ENCODE peak calls at places on chromosomes 16 and 17, in six cellular contexts. Q is NCI-H524 treated with DMSO at 0.1 percent for 48 hours, W is NCI-H748 treated with DMSO at 0.1 percent for 48 hours, U is anterior cingulate cortex, R is ELF-1, H is progenitor cell of endocrine pancreas. J is an unnamed sample.

GRCh38 chr17:42920106-42920900 is 19.7 kb downstream of the G6PC1 start:
- DNase-seq in Q (no peak), W (peak), U (no peak), R (peak), H (no peak), J (no peak)

GRCh38 chr16:2512920-2513404 is 790 bp upstream of the ATP6V0C start:
- DNase-seq in Q (no peak), W (no peak), U (no peak), R (peak), H (no peak), J (no peak)

GRCh38 chr17:74478369-74479100 is 12.1 kb downstream of the CD300A start:
- DNase-seq in Q (no peak), W (no peak), U (no peak), R (no peak), H (no peak), J (no peak)

GRCh38 chr17:71959129-71959528 is 161.7 kb upstream of the SOX9 start:
- DNase-seq in Q (no peak), W (no peak), U (no peak), R (no peak), H (no peak), J (no peak)

GRCh38 chr16:48115299-48115698 is 40.5 kb downstream of the ABCC12 start:
- DNase-seq in Q (no peak), W (no peak), U (no peak), R (no peak), H (no peak), J (no peak)

GRCh38 chr16:19095699-19096098 is 18.1 kb upstream of the ITPRIPL2 start:
- DNase-seq in Q (no peak), W (no peak), U (no peak), R (peak), H (no peak), J (no peak)

GRCh38 chr16:87367556-87367955 is 16.0 kb downstream of the FBXO31 start:
- DNase-seq in Q (peak), W (no peak), U (no peak), R (no peak), H (no peak), J (no peak)

GRCh38 chr17:44177641-44178040 is 7.1 kb downstream of the ASB16 start:
- DNase-seq in Q (no peak), W (no peak), U (no peak), R (no peak), H (no peak), J (no peak)

GRCh38 chr17:77420804-77421634 is 280.2 kb downstream of the SEC14L1 start:
- DNase-seq in Q (peak), W (peak), U (no peak), R (peak), H (no peak), J (peak)

GRCh38 chr16:275041-275621 is 613 bp downstream of the RGS11 start:
- DNase-seq in Q (no peak), W (no peak), U (no peak), R (no peak), H (no peak), J (no peak)

GRCh38 chr17:21379080-21379711 is 3.0 kb downstream of the KCNJ12 start:
- DNase-seq in Q (no peak), W (no peak), U (no peak), R (no peak), H (no peak), J (peak)

GRCh38 chr17:42519546-42520444 is 16.2 kb upstream of the NAGLU start:
- DNase-seq in Q (no peak), W (no peak), U (peak), R (peak), H (no peak), J (peak)

GRCh38 chr17:56966277-56966676 is 5.4 kb upstream of the COIL start:
- DNase-seq in Q (peak), W (peak), U (no peak), R (no peak), H (no peak), J (no peak)

GRCh38 chr17:8359769-8360168 is 16.7 kb downstream of the KRABD2 start:
- DNase-seq in Q (peak), W (peak), U (no peak), R (peak), H (no peak), J (no peak)

GRCh38 chr16:85056211-85056748 is 28.7 kb downstream of the KIAA0513 start:
- DNase-seq in Q (no peak), W (no peak), U (no peak), R (peak), H (no peak), J (no peak)

GRCh38 chr16:15874745-15875314 is 13.6 kb downstream of the CEP20 start:
- DNase-seq in Q (no peak), W (no peak), U (no peak), R (peak), H (no peak), J (peak)

GRCh38 chr16:72884037-72884436 is 163.9 kb downstream of the ZFHX3 start:
- DNase-seq in Q (no peak), W (no peak), U (no peak), R (no peak), H (no peak), J (no peak)

GRCh38 chr17:5391678-5392077 is 27.8 kb downstream of the NUP88 start:
- DNase-seq in Q (no peak), W (no peak), U (no peak), R (no peak), H (no peak), J (no peak)

GRCh38 chr17:37762669-37763068 is 17.8 kb upstream of the HNF1B start:
- DNase-seq in Q (no peak), W (no peak), U (no peak), R (no peak), H (no peak), J (no peak)

GRCh38 chr17:5413682-5414081 is 5.8 kb downstream of the NUP88 start:
- DNase-seq in Q (no peak), W (no peak), U (no peak), R (no peak), H (no peak), J (no peak)

GRCh38 chr17:57379237-57380054 is 123.1 kb downstream of the MSI2 start:
- DNase-seq in Q (no peak), W (no peak), U (no peak), R (peak), H (no peak), J (no peak)

GRCh38 chr17:16037636-16038035 is 38.0 kb downstream of the TTC19 start:
- DNase-seq in Q (no peak), W (no peak), U (no peak), R (no peak), H (no peak), J (no peak)

GRCh38 chr17:6643460-6644125 is 2.7 kb downstream of the TXNDC17 start:
- DNase-seq in Q (no peak), W (no peak), U (no peak), R (no peak), H (no peak), J (no peak)

GRCh38 chr17:61209524-61209923 is 190.1 kb upstream of the TBX2 start:
- DNase-seq in Q (no peak), W (no peak), U (no peak), R (no peak), H (no peak), J (no peak)

GRCh38 chr17:82378741-82379021 is 7.1 kb downstream of the UTS2R start:
- DNase-seq in Q (no peak), W (no peak), U (no peak), R (no peak), H (no peak), J (no peak)

GRCh38 chr16:31467858-31468257 is 4.1 kb upstream of the TGFB1I1 start:
- DNase-seq in Q (no peak), W (no peak), U (no peak), R (no peak), H (no peak), J (no peak)

GRCh38 chr17:49966767-49967166 is 2.2 kb upstream of the DLX4 start:
- DNase-seq in Q (no peak), W (no peak), U (no peak), R (no peak), H (no peak), J (no peak)

GRCh38 chr17:68248886-68249872 is 1.3 kb downstream of the AMZ2 start:
- DNase-seq in Q (no peak), W (no peak), U (no peak), R (no peak), H (no peak), J (no peak)